ENCODE peak calls at places on chromosome 11, in six cellular contexts. O, U, W, Z, S and L are unnamed samples.

GRCh38 chr11:72091292-72091691 is 10.6 kb downstream of the LRRC51 start:
- DNase-seq in O (peak; percentile 84), U (peak; percentile 73), W (peak; percentile 71), Z (peak; percentile 75), S (peak; percentile 83), L (no peak)

GRCh38 chr11:120722539-120722938 is 211.0 kb downstream of the GRIK4 start:
- DNase-seq in O (no peak), U (no peak), W (no peak), Z (no peak), S (no peak), L (no peak)

GRCh38 chr11:134879931-134880330 is 467.9 kb upstream of the B3GAT1 start:
- DNase-seq in O (no peak), U (no peak), W (no peak), Z (no peak), S (no peak), L (no peak)

GRCh38 chr11:37657645-37658044 is 1059.6 kb upstream of the RAG2 start:
- DNase-seq in O (no peak), U (no peak), W (no peak), Z (peak; percentile 13), S (no peak), L (no peak)

GRCh38 chr11:129451524-129451923 is 75.9 kb downstream of the BARX2 start:
- DNase-seq in O (no peak), U (no peak), W (no peak), Z (peak; percentile 32), S (no peak), L (no peak)

GRCh38 chr11:38153985-38154384 is 1555.9 kb upstream of the RAG2 start:
- DNase-seq in O (no peak), U (no peak), W (no peak), Z (no peak), S (no peak), L (no peak)

GRCh38 chr11:132962026-132962425 is 570.3 kb downstream of the OPCML start:
- DNase-seq in O (no peak), U (no peak), W (no peak), Z (no peak), S (no peak), L (no peak)

GRCh38 chr11:79033833-79034232 is 407.0 kb downstream of the TENM4 start:
- DNase-seq in O (no peak), U (no peak), W (no peak), Z (no peak), S (no peak), L (no peak)

GRCh38 chr11:111841370-111842053 is 29.9 kb downstream of the ALG9 start:
- DNase-seq in O (peak; percentile 52), U (peak; percentile 87), W (peak; percentile 93), Z (peak; percentile 66), S (peak; percentile 85), L (peak; percentile 8)

GRCh38 chr11:14373941-14374646 is 15.1 kb upstream of the RRAS2 start:
- DNase-seq in O (no peak), U (peak; percentile 36), W (peak; percentile 29), Z (no peak), S (no peak), L (no peak)

GRCh38 chr11:92129811-92130210 is 94.8 kb upstream of the FAT3 start:
- DNase-seq in O (no peak), U (no peak), W (no peak), Z (no peak), S (no peak), L (no peak)

GRCh38 chr11:74849525-74850391 is 99.1 kb downstream of the XRRA1 start:
- DNase-seq in O (no peak), U (peak; percentile 42), W (no peak), Z (peak; percentile 35), S (peak; percentile 11), L (peak; percentile 3)

GRCh38 chr11:15499684-15500083 is 385.0 kb downstream of the INSC start:
- DNase-seq in O (no peak), U (no peak), W (no peak), Z (no peak), S (no peak), L (no peak)

GRCh38 chr11:27420217-27420616 is 52.4 kb downstream of the LGR4 start:
- DNase-seq in O (no peak), U (no peak), W (no peak), Z (no peak), S (no peak), L (no peak)

GRCh38 chr11:75762885-75763284 is 5.7 kb upstream of the DGAT2 start:
- DNase-seq in O (no peak), U (no peak), W (no peak), Z (no peak), S (no peak), L (no peak)

GRCh38 chr11:9030601-9031000 is 26.8 kb upstream of the NRIP3 start:
- DNase-seq in O (no peak), U (no peak), W (peak; percentile 57), Z (no peak), S (no peak), L (no peak)

GRCh38 chr11:73203790-73204189 is 14.3 kb upstream of the P2RY2 start:
- DNase-seq in O (no peak), U (no peak), W (no peak), Z (no peak), S (no peak), L (no peak)

GRCh38 chr11:47971501-47971900 is 8.9 kb upstream of the PTPRJ start:
- DNase-seq in O (no peak), U (no peak), W (no peak), Z (no peak), S (no peak), L (no peak)

GRCh38 chr11:104893876-104894275 is 4.4 kb downstream of the CASP12 start:
- DNase-seq in O (no peak), U (no peak), W (no peak), Z (no peak), S (no peak), L (no peak)

GRCh38 chr11:83156996-83157754 is at the start of gene PCF11:
- DNase-seq in O (peak; percentile 28), U (no peak), W (no peak), Z (peak; percentile 52), S (no peak), L (no peak)

GRCh38 chr11:130675456-130675855 is 227.0 kb downstream of the ADAMTS15 start:
- DNase-seq in O (no peak), U (peak; percentile 91), W (no peak), Z (no peak), S (no peak), L (no peak)

GRCh38 chr11:19080579-19080993 is 20.1 kb upstream of the MRGPRX2 start:
- DNase-seq in O (no peak), U (no peak), W (no peak), Z (peak; percentile 14), S (no peak), L (peak; percentile 72)

GRCh38 chr11:24779791-24780190 is 282.9 kb downstream of the LUZP2 start:
- DNase-seq in O (no peak), U (no peak), W (no peak), Z (no peak), S (no peak), L (no peak)

GRCh38 chr11:132941761-132942160 is 590.5 kb downstream of the OPCML start:
- DNase-seq in O (no peak), U (no peak), W (no peak), Z (no peak), S (no peak), L (no peak)

GRCh38 chr11:108672113-108672512 is 7.2 kb downstream of the DDX10 start:
- DNase-seq in O (no peak), U (peak; percentile 31), W (no peak), Z (no peak), S (no peak), L (no peak)

GRCh38 chr11:70036971-70037882 is 40.9 kb upstream of the ANO1 start:
- DNase-seq in O (no peak), U (no peak), W (peak; percentile 20), Z (no peak), S (no peak), L (no peak)

GRCh38 chr11:70043482-70043881 is 34.6 kb upstream of the ANO1 start:
- DNase-seq in O (no peak), U (no peak), W (no peak), Z (no peak), S (no peak), L (no peak)

GRCh38 chr11:70040452-70040851 is 37.7 kb upstream of the ANO1 start:
- DNase-seq in O (no peak), U (no peak), W (peak; percentile 20), Z (no peak), S (no peak), L (no peak)

GRCh38 chr11:70038034-70038834 is 39.9 kb upstream of the ANO1 start:
- DNase-seq in O (no peak), U (no peak), W (peak; percentile 2), Z (no peak), S (no peak), L (no peak)

GRCh38 chr11:70040869-70041501 is 37.1 kb upstream of the ANO1 start:
- DNase-seq in O (no peak), U (no peak), W (peak; percentile 7), Z (no peak), S (no peak), L (no peak)
- H3K27ac ChIP-seq in O (no peak overlapping the region), U (no peak overlapping the region), W (no peak overlapping the region), Z (no peak overlapping the region), S (no peak overlapping the region), L (no peak overlapping the region)

GRCh38 chr11:2316169-2316962 is 14.6 kb downstream of the TSPAN32 start:
- DNase-seq in O (no peak), U (peak; percentile 43), W (peak; percentile 23), Z (no peak), S (no peak), L (no peak)
- H3K27ac ChIP-seq in O (no peak overlapping the region), U (peak overlapping the region; percentile 89), W (peak overlapping the region; percentile 81), Z (no peak overlapping the region), S (no peak overlapping the region), L (no peak overlapping the region)

GRCh38 chr11:67517784-67518552 is 5.3 kb downstream of the CABP2 start:
- DNase-seq in O (no peak), U (no peak), W (no peak), Z (no peak), S (no peak), L (no peak)
- H3K27ac ChIP-seq in O (no peak overlapping the region), U (no peak overlapping the region), W (no peak overlapping the region), Z (no peak overlapping the region), S (no peak overlapping the region), L (no peak overlapping the region)

GRCh38 chr11:35566885-35567284 is 41.5 kb upstream of the PAMR1 start:
- DNase-seq in O (no peak), U (no peak), W (no peak), Z (no peak), S (no peak), L (no peak)
- H3K27ac ChIP-seq in O (no peak overlapping the region), U (no peak overlapping the region), W (no peak overlapping the region), Z (no peak overlapping the region), S (no peak overlapping the region), L (no peak overlapping the region)

GRCh38 chr11:93481279-93481678 is 61.9 kb downstream of the SMCO4 start:
- DNase-seq in O (no peak), U (no peak), W (no peak), Z (peak; percentile 55), S (no peak), L (peak; percentile 16)
- H3K27ac ChIP-seq in O (no peak overlapping the region), U (no peak overlapping the region), W (peak overlapping the region; percentile 63), Z (no peak overlapping the region), S (no peak overlapping the region), L (peak overlapping the region; percentile 7)